ENCODE peak calls at places on chromosomes 7 and 10, in six cellular contexts. D is putamen; B is KBM-7; Z is WTC11; K is RPMI7951; J is activated CD4-positive, CD25-positive, alpha-beta regulatory T cell. V is an unnamed sample.

GRCh38 chr10:49655099-49655498 is 24.4 kb upstream of the C10orf53 start:
- DNase-seq in D (no peak), B (no peak), Z (no peak), K (peak), J (no peak), V (no peak)

GRCh38 chr7:22610258-22610657 is 110.3 kb upstream of the STEAP1B start:
- DNase-seq in D (no peak), B (no peak), Z (no peak), K (peak), J (no peak), V (no peak)

GRCh38 chr7:41134242-41134872 is 568.5 kb downstream of the INHBA start:
- DNase-seq in D (peak), B (no peak), Z (no peak), K (peak), J (no peak), V (no peak)

GRCh38 chr7:143422033-143422432 is 13.4 kb upstream of the EPHA1 start:
- DNase-seq in D (no peak), B (no peak), Z (no peak), K (no peak), J (no peak), V (no peak)

GRCh38 chr7:23333671-23334246 is 34.6 kb downstream of the MALSU1 start:
- DNase-seq in D (no peak), B (no peak), Z (no peak), K (peak), J (no peak), V (no peak)

GRCh38 chr10:122486396-122487080 is 25.2 kb downstream of the HTRA1 start:
- DNase-seq in D (no peak), B (no peak), Z (no peak), K (no peak), J (no peak), V (no peak)

GRCh38 chr7:75657866-75658265 is 80.9 kb downstream of the HIP1 start:
- DNase-seq in D (no peak), B (no peak), Z (no peak), K (no peak), J (no peak), V (no peak)

GRCh38 chr7:103499976-103500375 is 54.0 kb upstream of the SLC26A5 start:
- DNase-seq in D (no peak), B (no peak), Z (no peak), K (no peak), J (no peak), V (no peak)

GRCh38 chr7:155598810-155599210 is 45.7 kb upstream of the RBM33 start:
- DNase-seq in D (peak), B (peak), Z (peak), K (peak), J (peak), V (peak)

GRCh38 chr10:480928-481551 is 208.4 kb downstream of the DIP2C start:
- DNase-seq in D (peak), B (no peak), Z (no peak), K (no peak), J (no peak), V (peak)

GRCh38 chr10:122475130-122475529 is 13.8 kb downstream of the HTRA1 start:
- DNase-seq in D (peak), B (no peak), Z (no peak), K (no peak), J (no peak), V (peak)

GRCh38 chr10:8331896-8332729 is 277.6 kb downstream of the GATA3 start:
- DNase-seq in D (peak), B (peak), Z (peak), K (peak), J (peak), V (peak)

GRCh38 chr7:128217030-128217805 is 23.9 kb upstream of the LEP start:
- DNase-seq in D (no peak), B (no peak), Z (peak), K (peak), J (no peak), V (no peak)

GRCh38 chr10:6665847-6666246 is 85.8 kb upstream of the PRKCQ start:
- DNase-seq in D (no peak), B (peak), Z (no peak), K (no peak), J (no peak), V (no peak)

GRCh38 chr7:155228459-155228845 is 69.2 kb upstream of the INSIG1 start:
- DNase-seq in D (no peak), B (no peak), Z (no peak), K (peak), J (no peak), V (no peak)

GRCh38 chr10:63935705-63936104 is 414.5 kb downstream of the REEP3 start:
- DNase-seq in D (no peak), B (peak), Z (no peak), K (peak), J (no peak), V (no peak)

GRCh38 chr7:115910541-115911164 is 119.9 kb downstream of the TFEC start:
- DNase-seq in D (peak), B (peak), Z (no peak), K (peak), J (no peak), V (no peak)

GRCh38 chr10:116850058-116850611 is 836 bp downstream of the ENO4 start:
- DNase-seq in D (no peak), B (no peak), Z (no peak), K (no peak), J (no peak), V (no peak)

GRCh38 chr10:316390-316789 is 181.1 kb downstream of the ZMYND11 start:
- DNase-seq in D (no peak), B (no peak), Z (no peak), K (no peak), J (no peak), V (no peak)

GRCh38 chr10:131142446-131143380 is 168.8 kb downstream of the TCERG1L start:
- DNase-seq in D (no peak), B (no peak), Z (no peak), K (no peak), J (no peak), V (no peak)

GRCh38 chr10:70542565-70542938 is 60.0 kb downstream of the PRF1 start:
- DNase-seq in D (no peak), B (no peak), Z (no peak), K (no peak), J (no peak), V (no peak)

GRCh38 chr10:17214991-17215781 is 12.9 kb upstream of the VIM start:
- DNase-seq in D (no peak), B (peak), Z (no peak), K (peak), J (no peak), V (no peak)

GRCh38 chr7:137953692-137954470 is 48.0 kb downstream of the CREB3L2 start:
- DNase-seq in D (no peak), B (no peak), Z (no peak), K (peak), J (no peak), V (no peak)